ENCODE peak calls at places on chromosome 17, in eight cellular contexts. B, I, J, Y, V, S, X and W are unnamed samples.

GRCh38 chr17:12536021-12536420 is 129.7 kb upstream of the MYOCD start:
- DNase-seq in B (no peak), I (no peak), J (no peak), Y (no peak), V (no peak), S (no peak), X (no peak), W (no peak)

GRCh38 chr17:78993981-78994671 is 14.4 kb upstream of the LGALS3BP start:
- DNase-seq in B (no peak), I (no peak), J (no peak), Y (no peak), V (no peak), S (peak; percentile 9), X (no peak), W (peak; percentile 44)

GRCh38 chr17:62093188-62094155 is 28.4 kb upstream of the MED13 start:
- DNase-seq in B (peak; percentile 58), I (peak; percentile 91), J (peak; percentile 98), Y (no peak), V (peak; percentile 83), S (no peak), X (no peak), W (no peak)

GRCh38 chr17:1765576-1765975 is 3.7 kb downstream of the SERPINF1 start:
- DNase-seq in B (no peak), I (no peak), J (no peak), Y (no peak), V (no peak), S (no peak), X (no peak), W (no peak)

GRCh38 chr17:81207610-81208581 is 14.9 kb downstream of the CEP131 start:
- DNase-seq in B (no peak), I (no peak), J (no peak), Y (no peak), V (no peak), S (no peak), X (no peak), W (no peak)

GRCh38 chr17:18224428-18225120 is 861 bp upstream of the LLGL1 start:
- DNase-seq in B (peak; percentile 75), I (no peak), J (peak; percentile 14), Y (no peak), V (no peak), S (peak; percentile 67), X (peak; percentile 98), W (no peak)

GRCh38 chr17:59761385-59762021 is 54.0 kb downstream of the VMP1 start:
- DNase-seq in B (peak; percentile 89), I (no peak), J (peak; percentile 99), Y (no peak), V (no peak), S (no peak), X (no peak), W (peak; percentile 89)

GRCh38 chr17:2102931-2103398 is 48.1 kb downstream of the HIC1 start:
- DNase-seq in B (peak; percentile 65), I (no peak), J (peak; percentile 95), Y (no peak), V (peak; percentile 82), S (no peak), X (no peak), W (no peak)

GRCh38 chr17:6098050-6098449 is 27.9 kb downstream of the WSCD1 start:
- DNase-seq in B (no peak), I (no peak), J (no peak), Y (no peak), V (no peak), S (no peak), X (no peak), W (no peak)

GRCh38 chr17:2844386-2844785 is 48.1 kb downstream of the RAP1GAP2 start:
- DNase-seq in B (peak; percentile 21), I (peak; percentile 76), J (no peak), Y (no peak), V (peak; percentile 49), S (no peak), X (peak; percentile 61), W (no peak)

GRCh38 chr17:74444406-74444805 is 12.5 kb downstream of the GPRC5C start:
- DNase-seq in B (peak; percentile 69), I (no peak), J (no peak), Y (no peak), V (no peak), S (peak; percentile 46), X (peak; percentile 68), W (no peak)

GRCh38 chr17:73841431-73842060 is 197.3 kb upstream of the SDK2 start:
- DNase-seq in B (peak; percentile 20), I (peak; percentile 54), J (no peak), Y (no peak), V (no peak), S (no peak), X (peak; percentile 76), W (no peak)

GRCh38 chr17:73956169-73956568 is 247.3 kb upstream of the RPL38 start:
- DNase-seq in B (no peak), I (no peak), J (no peak), Y (no peak), V (no peak), S (no peak), X (no peak), W (no peak)

GRCh38 chr17:78924481-78925151 is 571 bp downstream of the TIMP2 start:
- DNase-seq in B (peak; percentile 54), I (no peak), J (peak; percentile 44), Y (no peak), V (no peak), S (peak; percentile 53), X (peak; percentile 73), W (peak; percentile 28)

GRCh38 chr17:32497431-32498205 is 10.8 kb downstream of the CDK5R1 start:
- DNase-seq in B (no peak), I (no peak), J (peak; percentile 41), Y (no peak), V (no peak), S (no peak), X (peak; percentile 60), W (peak; percentile 56)

GRCh38 chr17:69314246-69315030 is 12.5 kb downstream of the ABCA5 start:
- DNase-seq in B (no peak), I (no peak), J (no peak), Y (no peak), V (no peak), S (no peak), X (no peak), W (no peak)

GRCh38 chr17:50853015-50853615 is 13.0 kb downstream of the TOB1 start:
- DNase-seq in B (no peak), I (no peak), J (no peak), Y (no peak), V (no peak), S (no peak), X (peak; percentile 20), W (no peak)

GRCh38 chr17:29615492-29616299 is 7.0 kb downstream of the CORO6 start:
- DNase-seq in B (peak; percentile 92), I (peak; percentile 74), J (peak; percentile 79), Y (peak; percentile 79), V (no peak), S (peak; percentile 89), X (peak; percentile 94), W (peak; percentile 59)

GRCh38 chr17:29618272-29619065 is 4.2 kb downstream of the CORO6 start:
- DNase-seq in B (no peak), I (no peak), J (no peak), Y (no peak), V (no peak), S (no peak), X (no peak), W (no peak)

GRCh38 chr17:29617481-29618271 is 5.0 kb downstream of the CORO6 start:
- DNase-seq in B (peak; percentile 78), I (peak; percentile 85), J (peak; percentile 65), Y (peak; percentile 80), V (no peak), S (peak; percentile 59), X (peak; percentile 91), W (no peak)

GRCh38 chr17:29616300-29617048 is 6.2 kb downstream of the CORO6 start:
- DNase-seq in B (no peak), I (no peak), J (no peak), Y (no peak), V (no peak), S (no peak), X (no peak), W (no peak)

GRCh38 chr17:29617125-29617480 is 5.6 kb downstream of the CORO6 start:
- DNase-seq in B (peak; percentile 83), I (peak; percentile 84), J (peak; percentile 67), Y (peak; percentile 82), V (no peak), S (peak; percentile 62), X (peak; percentile 94), W (no peak)
- H3K4me1 ChIP-seq in B (peaks cover 45% of the 10 kb centered on the region), I (peaks cover 56% of the 10 kb centered on the region), J (peaks cover 23% of the 10 kb centered on the region), Y (peaks cover 31% of the 10 kb centered on the region), V (peaks cover 31% of the 10 kb centered on the region), S (no peaks in the 10 kb centered on the region), X (peaks cover 3% of the 10 kb centered on the region), W (peaks cover 33% of the 10 kb centered on the region)

DNA sequence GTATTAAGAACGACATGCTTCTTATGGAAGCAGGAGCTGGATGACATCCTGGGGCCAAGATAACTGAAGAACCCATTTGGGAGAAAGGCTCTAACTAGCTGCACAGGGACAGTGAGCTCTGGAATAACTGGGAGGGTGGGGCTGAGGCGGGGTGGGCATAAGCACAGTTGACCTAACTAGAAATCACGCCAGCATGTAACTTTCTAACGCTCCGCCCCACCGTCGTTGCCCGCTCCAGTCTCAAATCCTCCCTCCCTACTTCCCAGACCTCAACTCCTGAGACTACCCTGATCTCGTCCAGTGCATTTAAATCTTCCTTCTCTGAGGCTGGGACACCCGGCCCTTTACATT is 436 bp downstream of the PHB1 start:
- DNase-seq in B (no peak), I (peak; percentile 46), J (no peak), Y (no peak), V (no peak), S (no peak), X (no peak), W (no peak)
- H3K27ac ChIP-seq in B (peak overlapping the region; percentile 62), I (peak overlapping the region; percentile 90), J (peak overlapping the region; percentile 52), Y (peak overlapping the region; percentile 74), V (no peak overlapping the region), S (peak overlapping the region; percentile 69), X (no peak overlapping the region), W (no peak overlapping the region)

GRCh38 chr17:57518587-57519118 is 226.4 kb downstream of the CCDC182 start:
- DNase-seq in B (no peak), I (no peak), J (no peak), Y (no peak), V (peak; percentile 29), S (no peak), X (no peak), W (no peak)
- H3K4me1 ChIP-seq in B (peaks cover 56% of the 10 kb centered on the region), I (peaks cover 84% of the 10 kb centered on the region), J (no peaks in the 10 kb centered on the region), Y (peaks cover 14% of the 10 kb centered on the region), V (peaks cover 7% of the 10 kb centered on the region), S (no peaks in the 10 kb centered on the region), X (no peaks in the 10 kb centered on the region), W (peaks cover 35% of the 10 kb centered on the region)

DNA sequence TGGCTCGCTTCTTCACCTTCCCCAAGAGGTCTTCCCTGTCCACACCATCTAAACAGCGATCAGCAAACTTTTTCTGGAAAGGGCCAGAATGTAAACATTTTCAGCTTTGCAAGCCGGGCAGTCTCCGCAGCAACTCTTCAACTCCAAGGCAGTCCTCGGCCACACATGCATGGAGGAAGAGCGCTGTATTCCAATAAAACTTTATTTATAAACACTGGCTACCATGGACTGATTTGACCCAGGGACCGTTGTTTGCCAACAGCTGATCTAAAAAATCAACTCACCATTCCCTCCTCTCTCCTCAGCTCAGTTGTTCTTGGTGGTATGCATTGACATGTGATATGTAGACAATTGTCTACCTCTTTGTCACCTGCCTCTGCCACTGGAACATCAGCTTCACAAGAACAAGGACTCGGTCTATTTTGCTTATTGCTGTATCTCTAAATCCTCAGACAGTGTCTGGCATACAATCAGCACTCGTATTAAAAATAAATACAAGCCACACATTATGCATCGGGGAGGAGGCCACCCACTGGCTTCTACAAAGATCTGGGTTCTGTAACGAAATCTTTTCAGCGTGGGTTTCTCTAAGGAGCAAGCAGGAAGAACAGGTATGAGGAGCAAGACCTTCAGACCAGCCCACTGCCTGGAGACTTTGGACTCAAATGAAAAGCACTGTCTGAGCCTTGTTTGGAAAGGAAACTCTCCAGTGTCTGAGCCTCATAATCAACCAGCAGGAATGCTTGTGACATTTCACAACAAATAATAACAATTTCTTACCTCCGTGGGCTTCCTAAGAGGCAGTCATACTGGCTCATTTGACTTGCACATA is 119.0 kb upstream of the TNRC6C start:
- DNase-seq in B (no peak), I (no peak), J (no peak), Y (no peak), V (no peak), S (no peak), X (no peak), W (no peak)
- H3K27ac ChIP-seq in B (no peak overlapping the region), I (no peak overlapping the region), J (no peak overlapping the region), Y (no peak overlapping the region), V (no peak overlapping the region), S (no peak overlapping the region), X (no peak overlapping the region), W (no peak overlapping the region)